ENCODE peak calls at places on chromosomes 4 and X, in seven cellular contexts. One of them, this sample, is unnamed.
A peak's percentile ranks its signal among the peaks of the same experiment; 100 is the strongest.

GRCh38 chr4:154738426-154738825 is 5.4 kb upstream of the LRAT start:
- DNase-seq in Panc1: no peak
- DNase-seq in spleen: no peak
- DNase-seq in sigmoid colon: no peak
- DNase-seq in stomach: no peak
- DNase-seq in upper lobe of left lung: no peak
- DNase-seq in endothelial cell of umbilical vein: no peak
- DNase-seq in this sample: no peak

GRCh38 chrX:94435799-94436198 is 761.8 kb downstream of the FAM133A start:
- DNase-seq in spleen: no peak
- DNase-seq in sigmoid colon: no peak
- DNase-seq in Panc1: no peak
- DNase-seq in endothelial cell of umbilical vein: no peak
- DNase-seq in stomach: no peak
- DNase-seq in upper lobe of left lung: no peak
- DNase-seq in this sample: no peak

GRCh38 chr4:171785392-171785791 is 27.8 kb upstream of the GALNTL6 start:
- DNase-seq in upper lobe of left lung: no peak
- DNase-seq in sigmoid colon: no peak
- DNase-seq in spleen: no peak
- DNase-seq in endothelial cell of umbilical vein: no peak
- DNase-seq in Panc1: no peak
- DNase-seq in stomach: no peak
- DNase-seq in this sample: no peak

GRCh38 chr4:59612235-59612634 is 1587.9 kb upstream of the ADGRL3 start:
- DNase-seq in stomach: no peak
- DNase-seq in sigmoid colon: no peak
- DNase-seq in upper lobe of left lung: no peak
- DNase-seq in Panc1: no peak
- DNase-seq in spleen: no peak
- DNase-seq in endothelial cell of umbilical vein: no peak
- DNase-seq in this sample: no peak

GRCh38 chr4:40553995-40554394 is 75.7 kb downstream of the RBM47 start:
- DNase-seq in upper lobe of left lung: no peak
- DNase-seq in Panc1: no peak
- DNase-seq in sigmoid colon: no peak
- DNase-seq in spleen: peak; percentile 81
- DNase-seq in stomach: no peak
- DNase-seq in endothelial cell of umbilical vein: no peak
- DNase-seq in this sample: peak; percentile 80

GRCh38 chrX:47176101-47176740 is 17.4 kb upstream of the UBA1 start:
- DNase-seq in upper lobe of left lung: no peak
- DNase-seq in sigmoid colon: peak; percentile 37
- DNase-seq in spleen: peak; percentile 36
- DNase-seq in Panc1: no peak
- DNase-seq in stomach: no peak
- DNase-seq in endothelial cell of umbilical vein: no peak
- DNase-seq in this sample: no peak

GRCh38 chrX:101368800-101369199 is 17.2 kb downstream of the BTK start:
- DNase-seq in spleen: no peak
- DNase-seq in endothelial cell of umbilical vein: no peak
- DNase-seq in sigmoid colon: no peak
- DNase-seq in upper lobe of left lung: no peak
- DNase-seq in Panc1: no peak
- DNase-seq in stomach: no peak
- DNase-seq in this sample: no peak

GRCh38 chrX:131812847-131813825 is 210.0 kb upstream of the STK26 start:
- DNase-seq in upper lobe of left lung: no peak
- DNase-seq in Panc1: no peak
- DNase-seq in stomach: peak; percentile 76
- DNase-seq in endothelial cell of umbilical vein: peak; percentile 49
- DNase-seq in spleen: peak; percentile 88
- DNase-seq in sigmoid colon: peak; percentile 91
- DNase-seq in this sample: no peak

GRCh38 chr4:70994387-70995099 is 1.1 kb downstream of the DCK start:
- DNase-seq in Panc1: no peak
- DNase-seq in sigmoid colon: no peak
- DNase-seq in endothelial cell of umbilical vein: no peak
- DNase-seq in upper lobe of left lung: no peak
- DNase-seq in spleen: no peak
- DNase-seq in stomach: no peak
- DNase-seq in this sample: peak; percentile 52

GRCh38 chrX:114999906-115000305 is 17.5 kb downstream of the IL13RA2 start:
- DNase-seq in upper lobe of left lung: no peak
- DNase-seq in Panc1: no peak
- DNase-seq in stomach: no peak
- DNase-seq in spleen: no peak
- DNase-seq in endothelial cell of umbilical vein: no peak
- DNase-seq in sigmoid colon: no peak
- DNase-seq in this sample: no peak

GRCh38 chr4:173025131-173025530 is 143.5 kb upstream of the GALNT7 start:
- DNase-seq in Panc1: no peak
- DNase-seq in endothelial cell of umbilical vein: peak; percentile 38
- DNase-seq in spleen: no peak
- DNase-seq in stomach: peak; percentile 55
- DNase-seq in sigmoid colon: no peak
- DNase-seq in upper lobe of left lung: no peak
- DNase-seq in this sample: peak; percentile 77

GRCh38 chrX:4570141-4570540 is 856.7 kb upstream of the PRKX start:
- DNase-seq in Panc1: no peak
- DNase-seq in endothelial cell of umbilical vein: no peak
- DNase-seq in stomach: peak; percentile 60
- DNase-seq in spleen: no peak
- DNase-seq in sigmoid colon: no peak
- DNase-seq in upper lobe of left lung: no peak
- DNase-seq in this sample: no peak

GRCh38 chr4:107862658-107863057 is 37.9 kb downstream of the SGMS2 start:
- DNase-seq in sigmoid colon: no peak
- DNase-seq in stomach: peak; percentile 49
- DNase-seq in endothelial cell of umbilical vein: peak; percentile 85
- DNase-seq in Panc1: peak; percentile 74
- DNase-seq in upper lobe of left lung: no peak
- DNase-seq in spleen: no peak
- DNase-seq in this sample: no peak

GRCh38 chr4:154416183-154416543 is 75.4 kb downstream of the DCHS2 start:
- DNase-seq in spleen: no peak
- DNase-seq in stomach: no peak
- DNase-seq in upper lobe of left lung: peak; percentile 5
- DNase-seq in endothelial cell of umbilical vein: no peak
- DNase-seq in sigmoid colon: peak; percentile 77
- DNase-seq in Panc1: no peak
- DNase-seq in this sample: no peak

GRCh38 chr4:77600521-77601451 is 4.8 kb upstream of the CXCL13 start:
- DNase-seq in upper lobe of left lung: no peak
- DNase-seq in endothelial cell of umbilical vein: peak; percentile 29
- DNase-seq in spleen: no peak
- DNase-seq in Panc1: no peak
- DNase-seq in stomach: peak; percentile 45
- DNase-seq in sigmoid colon: no peak
- DNase-seq in this sample: no peak

GRCh38 chr4:56315041-56315440 is 72.2 kb downstream of the AASDH start:
- DNase-seq in sigmoid colon: no peak
- DNase-seq in upper lobe of left lung: peak; percentile 75
- DNase-seq in stomach: no peak
- DNase-seq in Panc1: no peak
- DNase-seq in endothelial cell of umbilical vein: no peak
- DNase-seq in spleen: no peak
- DNase-seq in this sample: no peak

GRCh38 chr4:82394896-82395295 is 21.1 kb upstream of the HNRNPD start:
- DNase-seq in Panc1: no peak
- DNase-seq in upper lobe of left lung: no peak
- DNase-seq in spleen: no peak
- DNase-seq in stomach: no peak
- DNase-seq in endothelial cell of umbilical vein: no peak
- DNase-seq in sigmoid colon: no peak
- DNase-seq in this sample: no peak

GRCh38 chr4:131248314-131248713 is 1900.8 kb upstream of the PCDH10 start:
- DNase-seq in Panc1: no peak
- DNase-seq in endothelial cell of umbilical vein: no peak
- DNase-seq in spleen: no peak
- DNase-seq in stomach: no peak
- DNase-seq in sigmoid colon: no peak
- DNase-seq in upper lobe of left lung: no peak
- DNase-seq in this sample: no peak

GRCh38 chrX:68146054-68146453 is 287.2 kb downstream of the OPHN1 start:
- DNase-seq in Panc1: no peak
- DNase-seq in spleen: no peak
- DNase-seq in stomach: no peak
- DNase-seq in upper lobe of left lung: no peak
- DNase-seq in endothelial cell of umbilical vein: peak; percentile 41
- DNase-seq in sigmoid colon: no peak
- DNase-seq in this sample: no peak

GRCh38 chrX:13159886-13160285 is 115.5 kb upstream of the FAM9C start:
- DNase-seq in Panc1: no peak
- DNase-seq in sigmoid colon: no peak
- DNase-seq in endothelial cell of umbilical vein: no peak
- DNase-seq in stomach: no peak
- DNase-seq in spleen: no peak
- DNase-seq in upper lobe of left lung: no peak
- DNase-seq in this sample: no peak

GRCh38 chr4:6231663-6232165 is 31.4 kb upstream of the JAKMIP1 start:
- DNase-seq in sigmoid colon: peak; percentile 21
- DNase-seq in upper lobe of left lung: no peak
- DNase-seq in spleen: no peak
- DNase-seq in Panc1: no peak
- DNase-seq in stomach: no peak
- DNase-seq in endothelial cell of umbilical vein: no peak
- DNase-seq in this sample: no peak

GRCh38 chr4:121073672-121074386 is 1.5 kb upstream of the NDNF start:
- DNase-seq in Panc1: no peak
- DNase-seq in sigmoid colon: no peak
- DNase-seq in stomach: no peak
- DNase-seq in spleen: no peak
- DNase-seq in upper lobe of left lung: no peak
- DNase-seq in endothelial cell of umbilical vein: no peak
- DNase-seq in this sample: no peak

GRCh38 chrX:71976753-71977152 is 66.1 kb downstream of the NHSL2 start:
- DNase-seq in stomach: no peak
- DNase-seq in Panc1: no peak
- DNase-seq in endothelial cell of umbilical vein: no peak
- DNase-seq in spleen: no peak
- DNase-seq in upper lobe of left lung: no peak
- DNase-seq in sigmoid colon: no peak
- DNase-seq in this sample: no peak

GRCh38 chrX:1487401-1487800 is 34.7 kb upstream of the ASMTL start:
- DNase-seq in spleen: peak; percentile 41
- DNase-seq in stomach: no peak
- DNase-seq in upper lobe of left lung: no peak
- DNase-seq in sigmoid colon: peak; percentile 32
- DNase-seq in endothelial cell of umbilical vein: no peak
- DNase-seq in Panc1: no peak
- DNase-seq in this sample: no peak

GRCh38 chrX:48667504-48667903 is 16.1 kb upstream of the WAS start:
- DNase-seq in Panc1: no peak
- DNase-seq in sigmoid colon: no peak
- DNase-seq in spleen: no peak
- DNase-seq in stomach: no peak
- DNase-seq in upper lobe of left lung: no peak
- DNase-seq in endothelial cell of umbilical vein: no peak
- DNase-seq in this sample: peak; percentile 56

DNA sequence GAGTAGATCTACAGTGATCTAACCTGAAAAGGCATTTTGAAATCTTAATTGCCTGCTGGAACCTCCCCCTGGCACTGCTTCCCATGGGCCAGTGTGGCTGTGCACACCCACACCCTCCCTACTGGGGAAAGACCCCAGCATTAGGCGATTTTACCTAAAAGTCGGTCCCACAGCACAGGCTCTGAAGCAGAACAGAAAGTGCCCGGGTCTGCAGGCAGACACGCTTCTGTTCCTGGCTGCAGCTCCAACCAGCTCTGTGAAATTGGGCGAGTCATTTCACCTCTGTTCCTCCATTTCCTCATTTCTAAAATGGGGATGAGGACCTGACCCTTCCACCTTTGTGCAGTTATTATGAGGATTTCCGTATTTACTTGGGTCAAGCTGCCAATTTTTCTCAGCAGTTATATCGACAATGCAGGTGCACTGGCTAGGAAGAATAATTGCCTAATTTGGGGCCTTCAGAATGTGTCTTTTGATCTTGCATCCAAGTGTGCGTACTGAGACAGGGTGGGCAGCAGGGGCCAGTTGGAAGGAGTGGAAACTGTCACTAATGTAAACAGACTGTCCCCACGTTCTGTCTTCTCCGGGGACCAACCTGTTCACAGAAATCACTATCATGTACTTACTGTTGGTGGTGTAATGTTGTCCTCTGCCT is 7.1 kb downstream of the KLF3 start:
- DNase-seq in sigmoid colon: no peak
- DNase-seq in upper lobe of left lung: no peak
- DNase-seq in stomach: peak; percentile 53
- DNase-seq in endothelial cell of umbilical vein: peak; percentile 51
- DNase-seq in Panc1: no peak
- DNase-seq in spleen: no peak
- DNase-seq in this sample: no peak
- H3K4me3 ChIP-seq in sigmoid colon: no peak overlapping the region
- H3K4me3 ChIP-seq in upper lobe of left lung: peak overlapping the region; percentile 13
- H3K4me3 ChIP-seq in stomach: peak overlapping the region; percentile 18
- H3K4me3 ChIP-seq in endothelial cell of umbilical vein: no peak overlapping the region
- H3K4me3 ChIP-seq in Panc1: no peak overlapping the region
- H3K4me3 ChIP-seq in spleen: peak overlapping the region; percentile 14
- H3K4me3 ChIP-seq in this sample: no peak overlapping the region

GRCh38 chr4:1194028-1194900 is 21.9 kb upstream of the SPON2 start:
- DNase-seq in endothelial cell of umbilical vein: peak; percentile 31
- DNase-seq in stomach: peak; percentile 40
- DNase-seq in spleen: peak; percentile 76
- DNase-seq in sigmoid colon: peak; percentile 94
- DNase-seq in upper lobe of left lung: peak; percentile 87
- DNase-seq in Panc1: no peak
- DNase-seq in this sample: no peak
- TF ChIP-seq POLR2AphosphoS5 in endothelial cell of umbilical vein: no peak
- TF ChIP-seq POLR2AphosphoS5 in stomach: no peak
- TF ChIP-seq POLR2AphosphoS5 in spleen: peak; percentile 54
- TF ChIP-seq POLR2AphosphoS5 in sigmoid colon: peak; percentile 59
- TF ChIP-seq POLR2AphosphoS5 in upper lobe of left lung: no peak
- TF ChIP-seq POLR2AphosphoS5 in Panc1: no peak
- TF ChIP-seq POLR2AphosphoS5 in this sample: no peak

DNA sequence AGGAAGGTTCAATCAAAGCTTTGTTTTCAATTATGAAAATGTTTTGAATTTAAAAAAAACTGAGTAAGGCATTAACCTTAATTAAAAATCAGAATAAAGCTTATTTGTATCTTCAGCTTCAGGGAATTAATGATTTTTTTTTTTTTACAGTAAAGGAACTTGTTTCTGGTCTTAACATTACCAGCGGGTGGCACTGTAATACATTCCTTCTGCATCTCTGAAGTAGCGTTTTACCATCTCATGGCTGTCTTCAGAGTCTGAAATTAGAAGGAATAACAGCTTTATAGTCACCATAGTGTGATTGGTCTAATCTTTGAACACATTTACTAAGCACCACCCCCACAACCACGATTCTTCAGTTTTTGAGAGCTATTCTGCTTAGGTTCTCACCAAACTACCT is 102.6 kb downstream of the IL1RAPL2 start:
- DNase-seq in sigmoid colon: no peak
- DNase-seq in stomach: no peak
- DNase-seq in Panc1: no peak
- DNase-seq in upper lobe of left lung: no peak
- DNase-seq in endothelial cell of umbilical vein: no peak
- DNase-seq in spleen: no peak
- DNase-seq in this sample: no peak
- TF ChIP-seq CTCF in sigmoid colon: no peak
- TF ChIP-seq CTCF in stomach: no peak
- TF ChIP-seq CTCF in Panc1: no peak
- TF ChIP-seq CTCF in upper lobe of left lung: peak; percentile 23
- TF ChIP-seq CTCF in endothelial cell of umbilical vein: no peak
- TF ChIP-seq CTCF in spleen: no peak
- TF ChIP-seq CTCF in this sample: no peak

GRCh38 chr4:1533501-1534064 is 127.3 kb upstream of the NKX1-1 start:
- DNase-seq in Panc1: no peak
- DNase-seq in upper lobe of left lung: peak; percentile 81
- DNase-seq in spleen: peak; percentile 47
- DNase-seq in stomach: no peak
- DNase-seq in sigmoid colon: no peak
- DNase-seq in endothelial cell of umbilical vein: no peak
- DNase-seq in this sample: no peak
- H3K4me3 ChIP-seq in Panc1: no peak overlapping the region
- H3K4me3 ChIP-seq in upper lobe of left lung: no peak overlapping the region
- H3K4me3 ChIP-seq in spleen: no peak overlapping the region
- H3K4me3 ChIP-seq in stomach: no peak overlapping the region
- H3K4me3 ChIP-seq in sigmoid colon: no peak overlapping the region
- H3K4me3 ChIP-seq in endothelial cell of umbilical vein: no peak overlapping the region
- H3K4me3 ChIP-seq in this sample: no peak overlapping the region

This sample was measured in HL-60.